ENCODE peak calls at places on chromosomes 3 and 15, in four cellular contexts. D is IMR-90, N is H9, G is neuronal stem cell. L is an unnamed sample.

GRCh38 chr3:136279092-136279491 is 29.0 kb downstream of the PCCB start:
- DNase-seq in G (no peak), D (no peak), N (no peak), L (no peak)

GRCh38 chr3:61991706-61992105 is 381.6 kb downstream of the FEZF2 start:
- DNase-seq in D (no peak), G (no peak), N (no peak), L (no peak)

GRCh38 chr15:63403254-63403945 is 21.8 kb upstream of the CA12 start:
- DNase-seq in N (no peak), D (no peak), G (no peak), L (no peak)

GRCh38 chr15:39016706-39017105 is 452.1 kb upstream of the RASGRP1 start:
- DNase-seq in G (no peak), N (no peak), D (peak; percentile 91), L (peak; percentile 72)

GRCh38 chr15:84982301-84982920 is 755 bp downstream of the PDE8A start:
- DNase-seq in D (peak; percentile 18), N (peak; percentile 48), G (no peak), L (peak; percentile 51)

GRCh38 chr3:128278761-128279593 is 125.7 kb downstream of the EEFSEC start:
- DNase-seq in N (peak; percentile 58), G (peak; percentile 26), D (peak; percentile 82), L (peak; percentile 71)

GRCh38 chr3:35216501-35217266 is 422.6 kb upstream of the ARPP21 start:
- DNase-seq in G (no peak), N (no peak), D (no peak), L (no peak)

GRCh38 chr15:25784876-25785642 is 78.1 kb downstream of the ATP10A start:
- DNase-seq in D (peak; percentile 94), N (no peak), G (no peak), L (peak; percentile 29)

GRCh38 chr3:161096771-161097367 is 8.3 kb downstream of the B3GALNT1 start:
- DNase-seq in N (peak; percentile 61), D (peak; percentile 4), G (no peak), L (peak; percentile 28)

GRCh38 chr3:66761093-66761780 is 236.9 kb upstream of the KBTBD8 start:
- DNase-seq in G (no peak), D (peak; percentile 52), N (no peak), L (no peak)

GRCh38 chr3:93962798-93963197 is 10.9 kb downstream of the PROS1 start:
- DNase-seq in D (no peak), G (no peak), N (no peak), L (no peak)

GRCh38 chr3:93961026-93961425 is 12.7 kb downstream of the PROS1 start:
- DNase-seq in D (no peak), N (no peak), G (no peak), L (no peak)

GRCh38 chr3:93961489-93961888 is 12.2 kb downstream of the PROS1 start:
- DNase-seq in N (no peak), G (no peak), D (no peak), L (no peak)
- H3K9me3 ChIP-seq in N (peaks cover 9% of the 10 kb centered on the region), G (no peaks in the 10 kb centered on the region), D (no peaks in the 10 kb centered on the region), L (no peaks in the 10 kb centered on the region)

DNA sequence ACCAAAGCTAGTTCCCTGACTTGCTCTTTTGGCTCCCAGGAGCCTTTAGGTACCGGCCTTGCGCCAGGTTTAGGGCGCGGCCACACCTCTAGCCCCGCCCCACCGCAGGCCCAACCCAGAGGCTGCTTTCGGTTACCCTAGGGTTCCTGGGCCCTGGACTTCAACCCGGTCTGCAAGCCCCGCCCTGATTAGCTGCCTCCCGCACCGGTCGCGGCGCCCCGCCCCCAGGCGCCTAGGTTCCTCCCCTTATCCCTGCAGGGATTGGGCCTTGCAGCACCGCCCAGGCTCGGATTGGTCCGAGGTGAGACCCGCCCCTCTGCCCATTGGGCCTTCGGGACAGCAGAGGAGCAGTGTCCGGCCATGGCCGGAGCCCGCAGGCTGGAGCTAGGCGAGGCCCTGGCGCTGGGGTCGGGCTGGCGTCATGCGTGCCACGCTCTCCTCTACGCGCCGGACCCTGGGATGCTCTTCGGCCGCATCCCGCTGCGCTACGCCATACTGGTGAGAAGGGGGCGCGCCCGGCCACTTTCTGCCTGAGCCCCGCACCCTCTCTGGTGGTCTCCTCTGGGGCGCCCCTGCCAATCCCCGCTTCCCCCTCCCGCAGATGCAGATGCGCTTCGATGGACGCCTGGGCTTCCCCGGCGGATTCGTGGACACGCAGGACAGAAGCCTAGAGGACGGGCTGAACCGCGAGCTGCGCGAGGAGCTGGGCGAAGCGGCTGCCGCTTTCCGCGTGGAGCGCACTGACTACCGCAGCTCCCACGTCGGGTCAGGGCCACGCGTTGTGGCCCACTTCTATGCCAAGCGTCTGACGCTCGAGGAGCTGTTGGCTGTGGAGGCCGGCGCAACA is at the start of gene NUDT16:
- DNase-seq in D (peak; percentile 98), G (peak; percentile 98), N (peak; percentile 100), L (peak; percentile 99)
- H3K4ac ChIP-seq in D (peak within 1 kb of the TSS; percentile 86), G (no peak within 1 kb of the TSS), N (no peak within 1 kb of the TSS), L (peak within 1 kb of the TSS; percentile 93)

GRCh38 chr3:14375192-14375591 is 27.2 kb upstream of the SLC6A6 start:
- DNase-seq in G (no peak), N (no peak), D (no peak), L (no peak)
- H3K18ac ChIP-seq in G (no peak overlapping the region), N (no peak overlapping the region), D (no peak overlapping the region), L (no peak overlapping the region)

GRCh38 chr3:9147896-9148267 is 101.6 kb downstream of the SRGAP3 start:
- DNase-seq in N (no peak), D (no peak), G (no peak), L (no peak)

GRCh38 chr3:9151240-9151639 is 98.2 kb downstream of the SRGAP3 start:
- DNase-seq in G (no peak), D (no peak), N (no peak), L (no peak)

GRCh38 chr3:9149566-9149965 is 99.9 kb downstream of the SRGAP3 start:
- DNase-seq in G (no peak), D (no peak), N (no peak), L (no peak)

GRCh38 chr3:9146367-9147071 is 102.9 kb downstream of the SRGAP3 start:
- DNase-seq in G (no peak), D (no peak), N (no peak), L (no peak)

DNA sequence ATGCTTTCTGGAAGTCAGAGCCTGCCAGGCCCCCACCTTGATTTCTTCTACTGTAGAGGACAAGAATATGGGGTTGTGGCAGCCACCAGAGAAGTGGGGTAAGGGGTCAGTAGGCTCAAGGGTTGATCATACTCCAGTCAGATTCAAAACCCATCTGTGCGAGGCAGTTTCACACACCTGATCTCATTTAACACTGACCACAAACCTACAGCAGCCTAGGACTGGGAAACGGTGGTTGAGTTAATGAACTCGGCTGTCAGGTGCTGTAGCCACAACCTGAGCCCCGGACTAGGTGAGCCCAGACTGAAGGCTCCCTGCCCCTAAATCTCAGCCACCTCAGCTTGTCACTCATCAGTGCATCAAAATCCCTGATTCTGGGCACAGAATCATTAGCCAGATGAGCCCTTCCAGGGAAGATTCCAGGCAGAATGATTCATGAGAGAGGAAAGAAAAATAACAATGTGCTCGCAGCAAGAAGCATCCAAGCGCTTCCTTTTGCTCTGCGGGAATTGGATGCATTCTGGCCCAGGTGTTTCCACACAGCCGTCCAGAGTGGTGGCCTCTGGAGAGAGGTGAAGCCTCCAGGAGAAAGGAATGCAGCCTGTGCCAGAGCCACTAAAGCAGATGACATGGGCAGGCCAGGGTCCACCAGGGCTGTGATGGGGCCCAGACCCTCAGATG is 102.1 kb downstream of the SRGAP3 start:
- DNase-seq in N (no peak), G (no peak), D (no peak), L (no peak)
- H3K9me3 ChIP-seq in N (peaks cover 19% of the 10 kb centered on the region), G (peaks cover 36% of the 10 kb centered on the region), D (peaks cover 4% of the 10 kb centered on the region), L (no peaks in the 10 kb centered on the region)

GRCh38 chr15:77419836-77420609 is at the start of gene PEAK1:
- DNase-seq in G (peak; percentile 99), N (peak; percentile 99), D (peak; percentile 98), L (peak; percentile 99)

GRCh38 chr15:77418341-77419049 is 1.4 kb downstream of the PEAK1 start:
- DNase-seq in G (no peak), N (no peak), D (peak; percentile 49), L (peak; percentile 48)

GRCh38 chr15:77421370-77421700 is 647 bp downstream of the HMG20A start:
- DNase-seq in G (no peak), D (peak; percentile 3), N (no peak), L (no peak)

GRCh38 chr15:77419050-77419835 is 661 bp downstream of the PEAK1 start:
- DNase-seq in D (peak; percentile 53), N (peak; percentile 41), G (peak; percentile 57), L (peak; percentile 57)

DNA sequence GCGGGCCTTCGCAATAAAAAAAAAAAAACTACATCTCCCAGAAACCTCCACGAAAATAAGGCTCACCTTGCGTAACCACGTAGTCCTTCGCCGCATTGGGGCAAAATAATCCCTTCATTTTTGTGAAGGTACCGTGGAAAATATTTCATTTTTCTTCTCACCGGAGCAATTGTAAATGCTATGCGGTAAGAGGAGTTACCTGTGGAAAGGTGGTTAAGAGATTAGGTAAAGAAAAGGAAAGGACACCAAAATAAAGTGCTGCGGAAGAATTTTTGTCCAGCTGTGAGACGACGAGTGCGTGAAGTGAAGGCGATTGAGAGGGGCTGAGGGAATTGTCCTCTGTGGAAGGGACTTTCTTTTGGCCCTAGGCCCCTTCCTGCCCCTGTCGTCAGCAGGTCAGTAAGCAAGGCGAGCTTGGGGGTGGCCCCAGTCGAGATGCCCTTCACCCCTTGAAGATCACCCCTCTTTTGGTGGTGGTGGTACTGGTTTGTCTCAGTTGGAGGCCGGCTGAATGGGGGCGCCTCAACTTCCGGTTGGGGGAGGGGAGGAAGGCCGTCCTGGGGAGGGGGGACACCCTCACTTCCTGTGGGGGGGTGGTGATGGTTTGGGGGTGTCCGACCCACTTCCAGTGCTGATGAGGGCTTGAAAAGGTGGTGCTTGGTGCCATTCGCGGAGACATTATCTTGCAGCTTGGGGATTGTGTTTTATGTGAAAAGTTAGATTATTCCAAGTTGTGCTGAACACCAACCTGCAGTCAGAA is at the start of gene HMG20A:
- DNase-seq in G (peak; percentile 90), D (peak; percentile 87), N (peak; percentile 61), L (peak; percentile 95)
- H3K4ac ChIP-seq in G (no peak within 1 kb of the TSS), D (peak within 1 kb of the TSS; percentile 97), N (no peak within 1 kb of the TSS), L (peak within 1 kb of the TSS; percentile 99)

DNA sequence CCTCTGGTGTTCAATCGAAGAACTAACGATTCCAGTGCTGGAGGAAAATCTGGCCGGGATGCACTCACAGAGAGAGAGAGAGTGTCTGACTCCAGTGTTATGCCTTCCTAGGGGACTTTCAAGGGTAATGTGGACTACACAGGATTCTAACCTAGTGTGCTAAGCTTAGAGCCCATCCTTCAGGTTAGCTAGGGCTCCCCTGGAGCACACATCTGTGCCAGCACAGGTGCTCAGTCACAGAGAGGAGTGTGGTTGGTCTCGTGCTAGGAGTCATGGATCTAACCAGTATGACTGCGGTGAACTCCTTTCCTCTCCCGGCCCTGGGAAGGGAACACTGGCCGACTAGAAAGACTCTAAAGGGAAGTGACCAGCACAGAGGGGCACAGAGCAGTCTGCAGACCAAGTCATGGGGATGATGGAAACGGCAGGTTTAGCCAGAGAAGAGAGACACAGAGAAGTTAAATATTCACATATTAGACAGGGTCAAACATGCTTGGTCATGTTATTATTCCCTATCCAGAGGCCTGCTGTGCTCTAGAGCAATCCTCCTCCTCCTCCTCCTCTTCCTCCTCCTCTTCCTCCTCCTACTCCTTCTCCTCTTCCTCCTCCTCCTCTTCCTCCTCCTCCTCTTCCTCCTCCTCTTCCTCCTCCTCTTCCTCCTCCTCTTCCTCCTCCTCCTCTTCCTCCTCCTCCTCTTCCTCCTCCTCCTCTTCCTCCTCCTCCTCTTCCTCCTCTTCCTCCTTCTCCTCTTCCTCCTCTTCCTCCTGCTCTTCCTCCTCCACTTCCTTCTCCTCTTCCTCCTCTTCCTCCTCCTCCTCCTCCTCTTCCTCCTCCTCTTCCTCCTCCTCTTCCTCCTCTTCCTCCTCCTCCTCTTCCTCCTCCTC is 280.3 kb downstream of the XXYLT1 start:
- DNase-seq in N (no peak), D (no peak), G (no peak), L (no peak)
- H3K18ac ChIP-seq in N (no peak overlapping the region), D (no peak overlapping the region), G (no peak overlapping the region), L (no peak overlapping the region)